ENCODE peak calls at places on chromosomes 7 and 10, in eight cellular contexts. A, C, G, S, Z, R, M and P are unnamed samples.

GRCh38 chr7:73611017-73611555 is 13.2 kb downstream of the MLXIPL start:
- DNase-seq in C (no peak), A (no peak), S (no peak), M (no peak), G (no peak), R (no peak), Z (no peak), P (no peak)

GRCh38 chr7:18590744-18591340 is 95.3 kb downstream of the HDAC9 start:
- DNase-seq in G (no peak), Z (no peak), C (no peak), R (no peak), A (peak), S (no peak), M (no peak), P (peak)

GRCh38 chr10:8908013-8908412 is 853.5 kb downstream of the GATA3 start:
- DNase-seq in M (no peak), G (no peak), A (no peak), Z (no peak), R (no peak), S (no peak), C (no peak), P (no peak)

GRCh38 chr10:25725917-25726716 is 207.9 kb upstream of the MYO3A start:
- DNase-seq in M (no peak), A (peak), C (no peak), R (no peak), Z (peak), G (no peak), S (peak), P (peak)

GRCh38 chr10:122495406-122496340 is 34.3 kb downstream of the HTRA1 start:
- DNase-seq in R (peak), C (no peak), G (no peak), M (peak), S (peak), Z (peak), A (no peak), P (no peak)

GRCh38 chr7:123675092-123675473 is 19.4 kb downstream of the LMOD2 start:
- DNase-seq in S (no peak), C (no peak), M (no peak), Z (no peak), G (no peak), A (no peak), R (no peak), P (peak)

GRCh38 chr10:80468002-80468401 is 13.9 kb downstream of the TSPAN14 start:
- DNase-seq in G (peak), M (peak), S (no peak), Z (no peak), C (peak), A (no peak), R (peak), P (no peak)

GRCh38 chr7:131546583-131547111 is 9.8 kb downstream of the PODXL start:
- DNase-seq in A (no peak), M (no peak), C (no peak), S (no peak), G (no peak), R (no peak), Z (no peak), P (no peak)

GRCh38 chr7:131537581-131537980 is 18.8 kb downstream of the PODXL start:
- DNase-seq in C (no peak), G (no peak), M (no peak), Z (no peak), A (no peak), S (no peak), R (no peak), P (no peak)

GRCh38 chr7:27339478-27339877 is 96.9 kb downstream of the EVX1 start:
- DNase-seq in Z (no peak), A (no peak), M (no peak), C (no peak), R (no peak), G (no peak), S (no peak), P (no peak)

GRCh38 chr7:108384721-108385483 is 71.3 kb downstream of the NRCAM start:
- DNase-seq in G (no peak), Z (no peak), A (no peak), R (no peak), S (no peak), C (no peak), M (no peak), P (no peak)
- TF ChIP-seq CTCF in G (no peak), Z (peak), A (peak), R (no peak), S (no peak), C (no peak), M (no peak), P (no peak)

GRCh38 chr10:78971094-78971682 is 97.6 kb upstream of the ZMIZ1 start:
- DNase-seq in C (no peak), R (no peak), Z (no peak), S (no peak), G (no peak), A (no peak), M (no peak), P (no peak)

GRCh38 chr10:78972947-78973900 is 95.5 kb upstream of the ZMIZ1 start:
- DNase-seq in Z (peak), A (peak), C (peak), M (peak), G (peak), S (peak), R (peak), P (peak)

GRCh38 chr10:78973901-78974408 is 94.8 kb upstream of the ZMIZ1 start:
- DNase-seq in R (peak), S (peak), M (peak), Z (peak), A (peak), C (peak), G (no peak), P (peak)

GRCh38 chr10:78970261-78970660 is 98.5 kb upstream of the ZMIZ1 start:
- DNase-seq in A (no peak), S (no peak), C (no peak), G (no peak), Z (no peak), M (no peak), R (no peak), P (no peak)

DNA sequence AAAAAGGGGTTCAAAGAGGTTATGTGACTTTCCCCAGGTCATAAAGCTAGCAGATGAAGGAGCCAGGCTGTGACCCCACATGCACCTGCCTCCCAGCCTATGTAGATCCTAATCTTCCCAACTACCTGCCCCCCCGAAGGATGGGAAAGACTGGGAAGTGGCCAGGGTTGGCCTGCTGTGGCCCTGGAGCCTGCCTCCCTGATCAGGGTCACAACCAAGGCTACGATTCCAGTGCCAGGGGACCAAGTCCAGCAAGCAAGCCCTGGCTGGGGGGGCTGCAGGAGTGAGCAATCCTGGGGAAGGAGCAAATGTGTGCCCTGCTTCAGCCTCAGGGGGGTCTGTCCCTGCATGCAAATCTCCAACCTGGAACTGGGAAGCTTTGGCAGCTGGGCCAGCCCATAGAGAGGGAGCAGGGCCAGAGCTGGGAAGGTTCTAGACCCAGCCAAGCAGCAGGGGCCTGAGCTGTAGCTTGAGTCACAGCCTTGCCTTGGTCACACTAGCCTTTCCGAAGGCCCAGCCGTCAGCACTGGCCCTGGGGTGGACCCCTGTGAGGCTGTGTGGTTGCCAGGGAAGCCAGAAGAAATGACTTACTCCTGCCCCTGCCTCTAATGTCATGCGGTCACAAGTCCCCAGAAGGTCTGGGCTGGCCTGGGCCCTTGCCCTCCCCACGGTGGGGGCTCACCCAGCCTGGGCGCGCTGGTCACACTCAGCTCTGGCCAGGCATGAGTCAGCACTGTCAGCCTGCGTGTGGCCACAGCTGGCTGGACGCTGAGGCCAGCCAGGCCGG is 96.4 kb upstream of the ZMIZ1 start:
- DNase-seq in C (peak), Z (peak), G (peak), M (peak), R (peak), A (peak), S (peak), P (no peak)
- H3K27ac ChIP-seq in C (peak), Z (peak), G (peak), M (peak), R (peak), A (peak), S (peak), P (peak)

GRCh38 chr10:34156781-34157425 is 658.2 kb downstream of the PARD3 start:
- DNase-seq in C (no peak), Z (peak), S (peak), A (peak), G (no peak), R (no peak), M (no peak), P (peak)
- TF ChIP-seq CTCF in C (no peak), Z (peak), S (no peak), A (no peak), G (no peak), R (peak), M (no peak), P (no peak)

DNA sequence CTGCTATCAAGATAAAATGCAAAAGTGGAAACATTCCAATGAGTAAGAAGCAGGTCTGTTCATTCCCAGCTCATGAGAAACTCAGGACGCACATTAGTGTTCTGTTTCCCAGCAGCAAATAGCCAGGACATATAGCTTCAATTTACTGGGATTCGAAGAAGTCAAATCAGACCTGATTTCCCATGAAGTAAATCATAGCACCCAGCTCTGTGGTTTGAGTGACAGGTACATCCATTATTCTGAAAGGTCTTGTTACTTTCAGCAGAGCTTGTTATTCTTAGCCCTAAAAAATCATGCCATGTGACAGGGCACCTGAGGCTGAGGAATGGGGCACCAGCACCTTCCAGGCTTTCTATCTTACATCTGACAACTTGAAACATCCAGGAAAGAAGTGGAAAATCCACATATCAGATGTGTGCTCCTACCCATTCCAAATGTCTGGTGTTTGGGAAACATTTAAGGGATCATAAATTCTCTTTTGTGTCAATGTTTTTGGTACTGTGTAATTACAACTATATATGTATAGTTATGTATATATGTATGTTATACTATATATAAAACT is 215.8 kb upstream of the C7orf33 start:
- DNase-seq in C (no peak), Z (no peak), G (no peak), A (no peak), R (no peak), M (no peak), S (no peak), P (no peak)
- H3K27ac ChIP-seq in C (no peak), Z (no peak), G (no peak), A (no peak), R (no peak), M (no peak), S (no peak), P (no peak)

GRCh38 chr10:119026301-119027110 is 3.0 kb upstream of the NANOS1 start:
- DNase-seq in M (no peak), C (no peak), Z (no peak), G (no peak), S (no peak), R (no peak), A (no peak), P (no peak)

GRCh38 chr10:119028900-119029612 is 458 bp upstream of the NANOS1 start:
- DNase-seq in C (peak), Z (peak), M (peak), G (peak), S (peak), R (peak), A (peak), P (peak)

GRCh38 chr10:119031496-119032059 is 2.1 kb downstream of the NANOS1 start:
- DNase-seq in R (no peak), C (no peak), Z (no peak), M (no peak), G (no peak), S (no peak), A (no peak), P (no peak)

GRCh38 chr10:119029613-119030420 is at the start of gene NANOS1:
- DNase-seq in C (no peak), G (no peak), A (peak), M (no peak), R (peak), Z (peak), S (no peak), P (no peak)

DNA sequence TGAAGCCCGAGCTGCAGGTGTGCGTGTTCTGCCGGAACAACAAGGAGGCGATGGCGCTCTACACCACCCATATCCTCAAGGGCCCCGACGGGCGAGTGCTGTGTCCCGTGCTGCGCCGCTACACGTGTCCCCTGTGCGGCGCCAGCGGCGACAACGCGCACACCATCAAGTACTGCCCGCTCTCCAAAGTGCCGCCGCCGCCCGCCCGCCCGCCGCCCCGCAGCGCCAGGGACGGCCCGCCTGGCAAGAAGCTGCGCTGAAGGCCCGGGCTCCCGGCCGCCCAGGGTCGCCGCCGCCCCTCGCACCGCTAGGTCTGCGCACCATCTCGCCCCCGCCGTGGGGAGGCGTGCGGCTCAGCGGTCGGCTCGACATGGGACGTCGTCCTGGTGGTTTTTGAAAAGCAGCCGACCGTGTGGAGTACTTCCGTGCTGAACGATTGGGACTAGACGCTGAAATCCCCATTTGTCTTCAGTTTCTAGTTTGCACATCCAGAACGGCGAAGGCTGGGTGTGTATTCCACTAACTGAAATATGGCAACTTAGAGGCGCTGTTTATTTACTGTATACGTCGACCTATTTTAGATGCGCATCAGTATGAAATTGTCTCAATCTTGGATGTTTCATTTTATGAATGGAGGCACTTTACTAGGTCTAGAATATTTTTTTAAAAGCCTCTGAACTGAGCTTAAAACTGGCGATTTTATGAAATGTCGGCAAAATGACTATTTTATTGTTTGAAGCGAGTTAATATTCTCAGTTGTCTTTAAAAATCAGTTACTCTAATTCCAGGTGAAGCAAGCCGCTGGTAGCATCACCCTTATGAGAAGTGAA is 1.1 kb downstream of the NANOS1 start:
- DNase-seq in A (no peak), M (peak), R (peak), Z (peak), G (peak), C (no peak), S (peak), P (peak)
- TF ChIP-seq CTCF in A (peak), M (peak), R (no peak), Z (no peak), G (no peak), C (no peak), S (no peak), P (peak)